ENCODE peak calls at places on chromosomes 16 and 17, in nine cellular contexts. C, B, A, E, Q, K, D, U and W are unnamed samples.

GRCh38 chr16:50743575-50744225 is 1.8 kb downstream of the CYLD start:
- DNase-seq in C (no peak), B (no peak), A (no peak), E (no peak), Q (no peak), K (no peak), D (no peak), U (no peak), W (no peak)

GRCh38 chr17:81458628-81459027 is 54.0 kb downstream of the ACTG1 start:
- DNase-seq in C (no peak), B (no peak), A (no peak), E (no peak), Q (no peak), K (no peak), D (no peak), U (no peak), W (no peak)

GRCh38 chr16:77307764-77308561 is 108.8 kb downstream of the SYCE1L start:
- DNase-seq in C (no peak), B (no peak), A (no peak), E (peak; percentile 98), Q (peak; percentile 15), K (no peak), D (no peak), U (no peak), W (no peak)

GRCh38 chr17:19812407-19812806 is 55.3 kb downstream of the ULK2 start:
- DNase-seq in C (peak; percentile 31), B (no peak), A (no peak), E (no peak), Q (peak; percentile 16), K (peak; percentile 15), D (no peak), U (no peak), W (no peak)

GRCh38 chr17:12768267-12768666 is 21.0 kb upstream of the ARHGAP44 start:
- DNase-seq in C (no peak), B (no peak), A (no peak), E (no peak), Q (no peak), K (no peak), D (no peak), U (no peak), W (no peak)

GRCh38 chr17:28317099-28317964 is 1.7 kb upstream of the TMEM97 start:
- DNase-seq in C (no peak), B (peak; percentile 27), A (no peak), E (no peak), Q (no peak), K (no peak), D (no peak), U (no peak), W (no peak)

GRCh38 chr16:65786916-65787315 is 579.6 kb upstream of the CDH5 start:
- DNase-seq in C (no peak), B (no peak), A (no peak), E (no peak), Q (no peak), K (no peak), D (no peak), U (no peak), W (no peak)

GRCh38 chr17:82022310-82022980 is at the start of gene CENPX:
- DNase-seq in C (no peak), B (no peak), A (no peak), E (no peak), Q (no peak), K (no peak), D (no peak), U (no peak), W (peak; percentile 10)

GRCh38 chr17:31787857-31788570 is 71.0 kb downstream of the COPRS start:
- DNase-seq in C (no peak), B (no peak), A (peak; percentile 54), E (peak; percentile 99), Q (peak; percentile 61), K (no peak), D (no peak), U (no peak), W (no peak)

GRCh38 chr17:10117085-10117484 is 81.3 kb downstream of the GAS7 start:
- DNase-seq in C (no peak), B (no peak), A (no peak), E (no peak), Q (no peak), K (no peak), D (no peak), U (no peak), W (no peak)

GRCh38 chr16:47984669-47985068 is 171.1 kb downstream of the ABCC12 start:
- DNase-seq in C (no peak), B (no peak), A (no peak), E (no peak), Q (no peak), K (no peak), D (no peak), U (no peak), W (no peak)

GRCh38 chr16:63067141-63067540 is 1030.9 kb upstream of the CDH8 start:
- DNase-seq in C (no peak), B (no peak), A (no peak), E (no peak), Q (no peak), K (peak; percentile 9), D (no peak), U (no peak), W (no peak)

DNA sequence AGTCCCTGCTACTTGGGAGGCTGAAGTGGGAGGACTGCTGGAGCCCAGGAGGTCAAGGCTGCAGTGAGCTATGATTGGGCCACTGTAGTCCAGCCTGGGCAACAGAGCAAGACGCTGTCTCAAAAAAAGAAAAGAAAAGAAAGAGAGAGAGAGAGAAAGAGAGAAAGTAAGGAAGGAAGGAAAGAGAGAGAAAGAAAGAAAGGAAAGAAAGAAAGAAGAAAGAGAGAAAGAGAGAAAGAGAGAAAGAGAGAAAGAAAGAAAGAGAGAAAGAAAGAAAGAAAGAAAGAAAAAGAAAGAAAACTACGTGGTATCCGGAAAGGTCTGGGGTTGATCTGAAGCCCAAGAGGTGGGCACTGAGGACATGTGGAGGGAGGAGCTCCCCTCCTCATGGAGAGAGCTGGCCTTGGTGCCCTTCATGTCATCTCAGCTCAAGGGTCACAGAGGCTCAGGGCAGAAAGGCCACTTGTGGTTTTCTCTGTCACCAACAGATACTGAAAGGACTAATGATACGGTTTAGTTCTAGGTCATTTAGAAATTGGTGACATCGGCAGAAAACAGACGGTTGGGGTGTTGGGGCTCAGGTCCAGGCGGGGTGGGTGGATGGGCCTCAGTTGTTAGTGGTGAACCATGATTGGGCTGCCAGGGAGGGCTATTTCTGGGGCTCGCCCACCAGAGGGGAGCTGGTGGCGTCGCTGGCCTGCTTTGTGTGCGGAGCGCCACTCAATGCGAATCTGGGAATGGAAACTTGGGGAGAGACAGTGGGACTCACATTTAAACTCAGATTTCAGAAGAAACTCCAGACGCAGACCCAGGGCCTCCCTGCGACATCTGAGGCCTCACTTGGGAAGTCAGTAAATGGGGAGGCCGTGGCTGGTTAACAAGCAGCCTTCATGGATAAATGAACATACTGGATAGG is 44.6 kb downstream of the FOXL1 start:
- DNase-seq in C (no peak), B (no peak), A (no peak), E (no peak), Q (no peak), K (no peak), D (no peak), U (no peak), W (no peak)
- H3K27ac ChIP-seq in C (no peak overlapping the region), B (no peak overlapping the region), A (no peak overlapping the region), E (no peak overlapping the region), Q (no peak overlapping the region), K (no peak overlapping the region), D (no peak overlapping the region), U (no peak overlapping the region), W (no peak overlapping the region)

DNA sequence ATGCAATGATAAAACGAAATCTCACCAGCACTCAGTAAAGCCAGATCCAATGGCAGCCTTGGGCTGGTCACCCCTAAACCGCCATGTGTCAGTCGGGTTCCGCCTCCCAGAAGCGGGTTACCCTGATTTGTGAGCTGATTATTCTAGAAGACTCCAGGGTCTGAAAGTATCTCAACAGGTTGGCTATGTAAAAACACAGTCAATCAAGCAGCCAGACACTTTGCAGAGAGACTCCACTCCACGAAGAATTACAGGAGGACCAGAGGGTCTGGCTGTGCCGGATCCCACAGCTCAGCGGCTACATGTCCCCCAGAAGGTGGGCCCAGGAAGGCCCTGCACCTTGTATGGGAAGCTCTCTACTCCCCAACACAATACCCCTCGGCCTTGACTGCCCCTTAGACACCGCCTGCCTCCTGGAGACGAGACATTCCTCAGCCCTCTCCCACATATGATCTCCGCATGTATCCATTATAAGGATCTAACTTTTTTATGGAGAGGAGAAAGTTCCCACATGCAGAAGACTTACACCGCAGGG is 23.3 kb downstream of the ZFHX3 start:
- DNase-seq in C (no peak), B (no peak), A (no peak), E (no peak), Q (no peak), K (no peak), D (no peak), U (no peak), W (no peak)
- H3K27ac ChIP-seq in C (no peak overlapping the region), B (no peak overlapping the region), A (peak overlapping the region; percentile 79), E (no peak overlapping the region), Q (peak overlapping the region; percentile 7), K (no peak overlapping the region), D (no peak overlapping the region), U (no peak overlapping the region), W (no peak overlapping the region)

GRCh38 chr16:2472885-2473284 is 1.8 kb downstream of the NTN3 start:
- DNase-seq in C (no peak), B (no peak), A (no peak), E (no peak), Q (no peak), K (no peak), D (no peak), U (peak; percentile 81), W (no peak)

GRCh38 chr16:2474877-2475412 is at the start of gene TBC1D24:
- DNase-seq in C (peak; percentile 64), B (peak; percentile 100), A (peak; percentile 82), E (peak; percentile 52), Q (peak; percentile 95), K (peak; percentile 86), D (peak; percentile 88), U (peak; percentile 95), W (peak; percentile 79)

GRCh38 chr16:2473999-2474876 is 689 bp upstream of the TBC1D24 start:
- DNase-seq in C (peak; percentile 60), B (peak; percentile 79), A (no peak), E (peak; percentile 29), Q (peak; percentile 84), K (peak; percentile 46), D (peak; percentile 62), U (peak; percentile 85), W (peak; percentile 53)

GRCh38 chr16:2472488-2472864 is 1.4 kb downstream of the NTN3 start:
- DNase-seq in C (no peak), B (no peak), A (no peak), E (no peak), Q (no peak), K (no peak), D (no peak), U (peak; percentile 80), W (no peak)

DNA sequence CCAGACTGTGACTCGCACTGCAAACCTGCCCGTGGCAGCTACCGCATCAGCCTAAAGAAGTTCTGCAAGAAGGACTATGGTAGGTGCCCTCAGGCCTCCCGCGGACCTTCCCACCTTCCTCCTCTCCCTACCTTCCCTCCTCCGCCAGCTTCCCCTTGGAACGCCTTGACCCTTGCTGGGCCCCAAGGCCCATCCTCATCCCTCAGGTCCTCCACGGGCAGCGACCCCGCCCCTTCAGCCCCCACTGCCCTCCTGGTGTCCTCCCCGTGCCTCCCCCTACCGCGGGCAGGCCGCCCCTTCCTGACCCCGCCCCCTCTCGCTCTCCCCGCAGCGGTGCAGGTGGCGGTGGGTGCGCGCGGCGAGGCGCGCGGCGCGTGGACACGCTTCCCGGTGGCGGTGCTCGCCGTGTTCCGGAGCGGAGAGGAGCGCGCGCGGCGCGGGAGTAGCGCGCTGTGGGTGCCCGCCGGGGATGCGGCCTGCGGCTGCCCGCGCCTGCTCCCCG is 1.5 kb upstream of the TBC1D24 start:
- DNase-seq in C (peak; percentile 38), B (peak; percentile 74), A (no peak), E (no peak), Q (no peak), K (peak; percentile 35), D (peak; percentile 63), U (peak; percentile 84), W (no peak)
- H3K27ac ChIP-seq in C (no peak overlapping the region), B (peak overlapping the region; percentile 89), A (no peak overlapping the region), E (no peak overlapping the region), Q (no peak overlapping the region), K (no peak overlapping the region), D (peak overlapping the region; percentile 18), U (no peak overlapping the region), W (no peak overlapping the region)

GRCh38 chr16:75647492-75648264 is at the start of the genes KARS1 and TERF2IP:
- DNase-seq in C (peak; percentile 96), B (peak; percentile 98), A (peak; percentile 91), E (peak; percentile 88), Q (peak; percentile 96), K (peak; percentile 94), D (peak; percentile 97), U (peak; percentile 98), W (peak; percentile 95)
- H3K27ac ChIP-seq in C (peak within 1 kb of the TSS; percentile 97), B (peak within 1 kb of the TSS; percentile 72), A (peak within 1 kb of the TSS; percentile 99), E (peak within 1 kb of the TSS; percentile 82), Q (peak within 1 kb of the TSS; percentile 98), K (peak within 1 kb of the TSS; percentile 95), D (peak within 1 kb of the TSS; percentile 90), U (peak within 1 kb of the TSS; percentile 95), W (peak within 1 kb of the TSS; percentile 99)